ENCODE peak calls at places on chromosomes 12 and 14, in five cellular contexts. D, J, Y, C and F are unnamed samples. For H3K9me3, the result is how much of the 10 kb centered on the place peaks cover.

GRCh38 chr14:56805201-56805991 is 4.9 kb downstream of the OTX2 start:
- DNase-seq in D (no peak), J (peak), Y (no peak), C (no peak), F (no peak)

GRCh38 chr14:35669782-35670181 is 135.8 kb downstream of the INSM2 start:
- DNase-seq in D (peak), J (no peak), Y (no peak), C (no peak), F (no peak)

GRCh38 chr12:42564540-42564939 is 25.0 kb downstream of the PRICKLE1 start:
- DNase-seq in D (no peak), J (no peak), Y (no peak), C (no peak), F (no peak)

GRCh38 chr12:107322063-107322462 is 228.7 kb upstream of the CRY1 start:
- DNase-seq in D (no peak), J (no peak), Y (no peak), C (no peak), F (no peak)

GRCh38 chr12:43309845-43310405 is 242.1 kb downstream of the ADAMTS20 start:
- DNase-seq in D (no peak), J (no peak), Y (no peak), C (no peak), F (no peak)

GRCh38 chr14:64947710-64948611 is 5.4 kb upstream of the GPX2 start:
- DNase-seq in D (no peak), J (no peak), Y (no peak), C (no peak), F (no peak)

GRCh38 chr12:103881261-103881660 is 40.2 kb upstream of the NT5DC3 start:
- DNase-seq in D (no peak), J (no peak), Y (peak), C (no peak), F (no peak)

GRCh38 chr12:104823985-104824441 is 134.1 kb downstream of the SLC41A2 start:
- DNase-seq in D (no peak), J (no peak), Y (no peak), C (no peak), F (no peak)

GRCh38 chr12:93751864-93752610 is 74.9 kb downstream of the CRADD start:
- DNase-seq in D (no peak), J (no peak), Y (no peak), C (no peak), F (no peak)

GRCh38 chr14:100305446-100306255 is 593 bp downstream of the SLC25A29 start:
- DNase-seq in D (peak), J (peak), Y (no peak), C (no peak), F (no peak)

GRCh38 chr12:115261691-115262398 is 577.9 kb upstream of the TBX3 start:
- DNase-seq in D (no peak), J (no peak), Y (no peak), C (no peak), F (no peak)

GRCh38 chr14:100434911-100435455 is 111.8 kb downstream of the SLC25A47 start:
- DNase-seq in D (no peak), J (no peak), Y (no peak), C (no peak), F (no peak)

GRCh38 chr12:1435456-1435855 is 158.9 kb downstream of the FBXL14 start:
- DNase-seq in D (no peak), J (no peak), Y (no peak), C (no peak), F (no peak)

GRCh38 chr12:85955127-85955526 is 81.0 kb downstream of the NTS start:
- DNase-seq in D (no peak), J (no peak), Y (no peak), C (no peak), F (no peak)

GRCh38 chr12:96434107-96434506 is 33.9 kb upstream of the CDK17 start:
- DNase-seq in D (no peak), J (no peak), Y (no peak), C (no peak), F (peak)

GRCh38 chr12:128956755-128957154 is 103.5 kb downstream of the GLT1D1 start:
- DNase-seq in D (no peak), J (no peak), Y (no peak), C (no peak), F (no peak)

GRCh38 chr14:61561657-61562276 is 133.5 kb upstream of the HIF1A start:
- DNase-seq in D (peak), J (no peak), Y (no peak), C (no peak), F (peak)

DNA sequence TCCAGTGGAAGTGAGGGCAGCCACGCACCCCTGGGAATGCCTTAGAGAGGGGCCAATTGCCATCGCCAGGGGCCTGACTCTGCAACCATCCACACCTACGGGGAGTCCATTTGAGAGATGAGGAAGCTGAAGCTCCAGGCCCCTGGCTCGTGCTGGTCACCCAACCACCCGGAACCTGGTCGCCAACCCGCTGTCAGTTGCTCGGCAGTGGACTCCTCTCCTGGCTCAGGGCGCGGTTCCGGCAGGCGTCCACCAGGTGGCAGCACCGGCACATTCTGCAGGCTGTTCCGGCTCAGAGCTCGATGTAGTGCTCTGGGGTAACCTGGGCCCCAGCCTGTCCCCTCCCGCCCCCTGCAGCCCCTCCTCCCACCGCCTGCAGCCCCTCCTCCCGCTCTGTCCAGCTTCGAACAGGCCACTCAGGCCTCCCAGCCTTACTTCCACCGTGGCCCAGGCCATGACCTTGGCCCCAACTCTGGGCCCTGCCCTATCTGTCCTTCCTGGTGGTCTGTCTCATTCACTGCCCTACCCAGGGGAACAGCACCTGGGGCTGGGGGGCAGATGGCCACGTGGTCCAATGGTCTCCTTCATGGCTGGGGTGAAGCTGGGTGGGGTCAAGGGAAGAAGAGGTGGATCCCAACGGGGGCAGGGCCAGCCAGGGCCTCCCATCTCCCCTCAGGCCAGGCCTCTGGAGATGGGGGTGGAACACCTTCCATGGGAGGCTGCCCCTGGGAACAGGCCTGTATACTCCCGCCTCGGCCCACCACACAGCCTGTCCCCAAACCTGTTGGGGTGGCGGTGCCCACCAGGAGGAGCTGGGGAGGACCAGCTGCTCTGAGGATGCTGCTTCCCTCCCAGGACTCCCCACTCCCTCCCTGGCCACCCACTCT is 15.7 kb downstream of the SIVA1 start:
- DNase-seq in D (peak), J (peak), Y (peak), C (no peak), F (peak)
- TF ChIP-seq POLR2A in D (no peak), J (no peak), Y (peak), C (no peak), F (no peak)

GRCh38 chr14:105884808-105885281 is 358.5 kb downstream of the TMEM121 start:
- DNase-seq in D (no peak), J (no peak), Y (no peak), C (peak), F (no peak)

GRCh38 chr14:105883066-105884005 is 357.0 kb downstream of the TMEM121 start:
- DNase-seq in D (no peak), J (no peak), Y (no peak), C (peak), F (no peak)

GRCh38 chr14:105881021-105881930 is 354.9 kb downstream of the TMEM121 start:
- DNase-seq in D (no peak), J (no peak), Y (no peak), C (peak), F (no peak)

GRCh38 chr14:105880616-105881015 is 354.2 kb downstream of the TMEM121 start:
- DNase-seq in D (no peak), J (no peak), Y (no peak), C (peak), F (no peak)

GRCh38 chr14:105882626-105883025 is 356.2 kb downstream of the TMEM121 start:
- DNase-seq in D (no peak), J (no peak), Y (no peak), C (no peak), F (no peak)
- H3K9me3 ChIP-seq in D (under half), J (half or more), Y (under half), C (under half), F (under half)

DNA sequence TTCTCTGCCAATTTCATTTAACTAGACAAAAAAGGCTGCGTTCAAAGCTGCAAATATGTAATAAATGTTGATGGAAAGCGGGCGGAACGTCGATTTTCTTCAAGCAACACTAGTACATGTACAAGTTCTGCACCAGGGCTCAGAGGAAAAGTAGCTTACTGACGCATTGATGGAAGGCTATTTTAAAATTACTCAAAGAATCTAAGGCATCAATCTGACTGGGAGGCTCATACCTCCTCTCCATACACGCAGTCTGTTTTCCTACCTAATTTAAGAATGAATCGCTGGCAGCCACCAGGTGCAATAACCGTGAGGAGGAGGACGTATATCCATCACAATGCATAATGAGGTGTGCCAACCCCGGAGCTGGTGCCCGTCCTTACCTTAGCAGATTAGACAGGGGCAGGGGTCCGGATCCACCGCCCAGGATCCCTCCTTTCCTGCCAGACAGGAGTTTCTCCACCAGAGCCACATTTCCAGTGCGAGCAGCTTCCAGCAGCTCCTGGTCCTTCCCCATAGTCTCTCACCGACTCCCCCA is 946 bp downstream of the ANKS1B start:
- DNase-seq in D (no peak), J (peak), Y (no peak), C (no peak), F (no peak)
- H3K27ac ChIP-seq in D (peak), J (no peak), Y (no peak), C (peak), F (no peak)

GRCh38 chr12:4280351-4281163 is 7.0 kb downstream of the CCND2 start:
- DNase-seq in D (no peak), J (peak), Y (no peak), C (no peak), F (no peak)
- TF ChIP-seq POLR2A in D (no peak), J (no peak), Y (peak), C (no peak), F (no peak)

GRCh38 chr14:32129124-32129523 is 52.0 kb downstream of the ARHGAP5 start:
- DNase-seq in D (no peak), J (no peak), Y (no peak), C (no peak), F (no peak)
- H3K9me3 ChIP-seq in D (under half), J (under half), Y (under half), C (under half), F (under half)

GRCh38 chr12:26123482-26123980 is 1.3 kb downstream of the BHLHE41 start:
- DNase-seq in D (no peak), J (no peak), Y (no peak), C (no peak), F (no peak)
- H3K27ac ChIP-seq in D (peak), J (no peak), Y (no peak), C (peak), F (peak)